ENCODE peak calls at places on chromosome 16, in ten cellular contexts. One of them, this sample, is unnamed.

GRCh38 chr16:83363521-83363920 is 444.3 kb upstream of the HSBP1 start:
- DNase-seq in right lobe of liver: no peak
- DNase-seq in upper lobe of right lung: no peak
- DNase-seq in sigmoid colon: no peak
- DNase-seq in GM13976: no peak
- DNase-seq in CD14-positive monocyte: no peak
- DNase-seq in prostate gland: no peak
- DNase-seq in ascending aorta: no peak
- DNase-seq in fibroblast of mammary gland: peak; percentile 10
- DNase-seq in adrenal gland: no peak
- DNase-seq in this sample: no peak

GRCh38 chr16:86874141-86874540 is 295.8 kb downstream of the FOXL1 start:
- DNase-seq in right lobe of liver: no peak
- DNase-seq in upper lobe of right lung: no peak
- DNase-seq in sigmoid colon: no peak
- DNase-seq in GM13976: peak; percentile 54
- DNase-seq in CD14-positive monocyte: no peak
- DNase-seq in prostate gland: no peak
- DNase-seq in ascending aorta: no peak
- DNase-seq in fibroblast of mammary gland: peak; percentile 32
- DNase-seq in adrenal gland: no peak
- DNase-seq in this sample: no peak

GRCh38 chr16:49701867-49702494 is 153.9 kb downstream of the ZNF423 start:
- DNase-seq in right lobe of liver: no peak
- DNase-seq in upper lobe of right lung: no peak
- DNase-seq in sigmoid colon: peak; percentile 88
- DNase-seq in GM13976: no peak
- DNase-seq in CD14-positive monocyte: no peak
- DNase-seq in prostate gland: peak; percentile 26
- DNase-seq in ascending aorta: peak; percentile 80
- DNase-seq in fibroblast of mammary gland: peak; percentile 73
- DNase-seq in adrenal gland: no peak
- DNase-seq in this sample: no peak

GRCh38 chr16:23986455-23986854 is 150.7 kb downstream of the PRKCB start:
- DNase-seq in right lobe of liver: no peak
- DNase-seq in upper lobe of right lung: no peak
- DNase-seq in sigmoid colon: no peak
- DNase-seq in GM13976: no peak
- DNase-seq in CD14-positive monocyte: no peak
- DNase-seq in prostate gland: no peak
- DNase-seq in ascending aorta: no peak
- DNase-seq in fibroblast of mammary gland: no peak
- DNase-seq in adrenal gland: no peak
- DNase-seq in this sample: no peak

GRCh38 chr16:24988593-24989338 is 26.4 kb downstream of the ARHGAP17 start:
- DNase-seq in right lobe of liver: peak; percentile 46
- DNase-seq in upper lobe of right lung: no peak
- DNase-seq in sigmoid colon: no peak
- DNase-seq in GM13976: no peak
- DNase-seq in CD14-positive monocyte: no peak
- DNase-seq in prostate gland: peak; percentile 64
- DNase-seq in ascending aorta: peak; percentile 67
- DNase-seq in fibroblast of mammary gland: peak; percentile 76
- DNase-seq in adrenal gland: no peak
- DNase-seq in this sample: no peak

GRCh38 chr16:4679854-4680636 is 13.3 kb upstream of the NUDT16L1 start:
- DNase-seq in right lobe of liver: peak; percentile 86
- DNase-seq in upper lobe of right lung: peak; percentile 94
- DNase-seq in sigmoid colon: peak; percentile 87
- DNase-seq in GM13976: no peak
- DNase-seq in CD14-positive monocyte: peak; percentile 95
- DNase-seq in prostate gland: peak; percentile 88
- DNase-seq in ascending aorta: no peak
- DNase-seq in fibroblast of mammary gland: peak; percentile 91
- DNase-seq in adrenal gland: peak; percentile 69
- DNase-seq in this sample: no peak

GRCh38 chr16:3057181-3058166 is 8.0 kb upstream of the IL32 start:
- DNase-seq in right lobe of liver: no peak
- DNase-seq in upper lobe of right lung: no peak
- DNase-seq in sigmoid colon: no peak
- DNase-seq in GM13976: no peak
- DNase-seq in CD14-positive monocyte: no peak
- DNase-seq in prostate gland: no peak
- DNase-seq in ascending aorta: no peak
- DNase-seq in fibroblast of mammary gland: no peak
- DNase-seq in adrenal gland: no peak
- DNase-seq in this sample: no peak

GRCh38 chr16:3872216-3872895 is 8.2 kb downstream of the CREBBP start:
- DNase-seq in right lobe of liver: no peak
- DNase-seq in upper lobe of right lung: no peak
- DNase-seq in sigmoid colon: no peak
- DNase-seq in GM13976: no peak
- DNase-seq in CD14-positive monocyte: no peak
- DNase-seq in prostate gland: no peak
- DNase-seq in ascending aorta: no peak
- DNase-seq in fibroblast of mammary gland: peak; percentile 25
- DNase-seq in adrenal gland: no peak
- DNase-seq in this sample: no peak

GRCh38 chr16:54158986-54159385 is 127.6 kb downstream of the IRX3 start:
- DNase-seq in right lobe of liver: no peak
- DNase-seq in upper lobe of right lung: no peak
- DNase-seq in sigmoid colon: no peak
- DNase-seq in GM13976: no peak
- DNase-seq in CD14-positive monocyte: no peak
- DNase-seq in prostate gland: no peak
- DNase-seq in ascending aorta: no peak
- DNase-seq in fibroblast of mammary gland: no peak
- DNase-seq in adrenal gland: no peak
- DNase-seq in this sample: no peak

DNA sequence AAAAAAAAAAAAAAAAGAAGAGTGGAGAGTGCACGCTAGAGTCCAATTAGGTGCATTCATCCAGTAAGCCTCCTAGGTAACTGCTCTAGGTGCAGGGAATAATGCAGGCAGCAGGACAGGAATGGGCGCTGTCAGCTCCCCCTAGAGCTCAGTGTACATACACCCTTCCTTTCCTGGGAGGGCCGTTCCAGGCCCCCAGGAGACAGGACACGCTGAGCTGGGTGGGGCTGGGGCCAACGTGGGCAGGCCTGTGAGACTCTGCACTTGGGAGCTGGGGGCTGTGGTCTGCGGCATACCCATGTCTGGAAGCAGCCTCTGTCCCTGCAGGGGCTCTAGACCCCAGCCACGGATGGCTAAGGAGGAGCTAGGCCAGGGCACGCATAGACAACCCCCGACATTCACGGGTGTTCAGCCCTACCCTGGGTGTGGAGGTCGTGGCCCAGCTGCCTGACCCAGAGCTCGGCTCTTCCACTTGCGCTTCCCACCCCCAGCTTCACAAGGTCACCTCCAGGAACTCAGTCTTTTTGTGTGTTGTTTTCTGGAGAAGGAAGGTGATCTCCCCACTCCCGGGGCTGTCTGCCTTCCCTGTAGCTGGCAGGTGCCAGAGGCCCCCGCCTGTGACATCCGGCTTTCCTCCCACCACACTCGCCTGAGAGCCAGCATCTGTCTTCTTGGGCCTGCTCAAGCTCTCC is 985 bp upstream of the ANTKMT start:
- DNase-seq in right lobe of liver: no peak
- DNase-seq in upper lobe of right lung: no peak
- DNase-seq in sigmoid colon: no peak
- DNase-seq in GM13976: no peak
- DNase-seq in CD14-positive monocyte: no peak
- DNase-seq in prostate gland: no peak
- DNase-seq in ascending aorta: no peak
- DNase-seq in fibroblast of mammary gland: no peak
- DNase-seq in adrenal gland: no peak
- DNase-seq in this sample: no peak
- TF ChIP-seq CTCF in right lobe of liver: no peak
- TF ChIP-seq CTCF in upper lobe of right lung: peak; percentile 8
- TF ChIP-seq CTCF in sigmoid colon: no peak
- TF ChIP-seq CTCF in GM13976: no peak
- TF ChIP-seq CTCF in CD14-positive monocyte: no peak
- TF ChIP-seq CTCF in prostate gland: no peak
- TF ChIP-seq CTCF in ascending aorta: no peak
- TF ChIP-seq CTCF in fibroblast of mammary gland: peak; percentile 25
- TF ChIP-seq CTCF in adrenal gland: no peak
- TF ChIP-seq CTCF in this sample: peak; percentile 45

GRCh38 chr16:89169778-89170177 is 1.8 kb upstream of the CDH15 start:
- DNase-seq in right lobe of liver: no peak
- DNase-seq in upper lobe of right lung: no peak
- DNase-seq in sigmoid colon: no peak
- DNase-seq in GM13976: no peak
- DNase-seq in CD14-positive monocyte: no peak
- DNase-seq in prostate gland: no peak
- DNase-seq in ascending aorta: no peak
- DNase-seq in fibroblast of mammary gland: no peak
- DNase-seq in adrenal gland: peak; percentile 23
- DNase-seq in this sample: no peak

GRCh38 chr16:89167425-89167941 is 4.1 kb upstream of the CDH15 start:
- DNase-seq in right lobe of liver: peak; percentile 86
- DNase-seq in upper lobe of right lung: peak; percentile 93
- DNase-seq in sigmoid colon: peak; percentile 84
- DNase-seq in GM13976: peak; percentile 91
- DNase-seq in CD14-positive monocyte: peak; percentile 87
- DNase-seq in prostate gland: peak; percentile 65
- DNase-seq in ascending aorta: peak; percentile 84
- DNase-seq in fibroblast of mammary gland: peak; percentile 68
- DNase-seq in adrenal gland: peak; percentile 93
- DNase-seq in this sample: no peak

GRCh38 chr16:89166696-89167424 is 4.7 kb upstream of the CDH15 start:
- DNase-seq in right lobe of liver: no peak
- DNase-seq in upper lobe of right lung: no peak
- DNase-seq in sigmoid colon: no peak
- DNase-seq in GM13976: no peak
- DNase-seq in CD14-positive monocyte: no peak
- DNase-seq in prostate gland: no peak
- DNase-seq in ascending aorta: no peak
- DNase-seq in fibroblast of mammary gland: peak; percentile 28
- DNase-seq in adrenal gland: peak; percentile 21
- DNase-seq in this sample: no peak

GRCh38 chr16:89170346-89171215 is 967 bp upstream of the CDH15 start:
- DNase-seq in right lobe of liver: no peak
- DNase-seq in upper lobe of right lung: peak; percentile 86
- DNase-seq in sigmoid colon: no peak
- DNase-seq in GM13976: no peak
- DNase-seq in CD14-positive monocyte: no peak
- DNase-seq in prostate gland: no peak
- DNase-seq in ascending aorta: no peak
- DNase-seq in fibroblast of mammary gland: no peak
- DNase-seq in adrenal gland: peak; percentile 37
- DNase-seq in this sample: no peak

DNA sequence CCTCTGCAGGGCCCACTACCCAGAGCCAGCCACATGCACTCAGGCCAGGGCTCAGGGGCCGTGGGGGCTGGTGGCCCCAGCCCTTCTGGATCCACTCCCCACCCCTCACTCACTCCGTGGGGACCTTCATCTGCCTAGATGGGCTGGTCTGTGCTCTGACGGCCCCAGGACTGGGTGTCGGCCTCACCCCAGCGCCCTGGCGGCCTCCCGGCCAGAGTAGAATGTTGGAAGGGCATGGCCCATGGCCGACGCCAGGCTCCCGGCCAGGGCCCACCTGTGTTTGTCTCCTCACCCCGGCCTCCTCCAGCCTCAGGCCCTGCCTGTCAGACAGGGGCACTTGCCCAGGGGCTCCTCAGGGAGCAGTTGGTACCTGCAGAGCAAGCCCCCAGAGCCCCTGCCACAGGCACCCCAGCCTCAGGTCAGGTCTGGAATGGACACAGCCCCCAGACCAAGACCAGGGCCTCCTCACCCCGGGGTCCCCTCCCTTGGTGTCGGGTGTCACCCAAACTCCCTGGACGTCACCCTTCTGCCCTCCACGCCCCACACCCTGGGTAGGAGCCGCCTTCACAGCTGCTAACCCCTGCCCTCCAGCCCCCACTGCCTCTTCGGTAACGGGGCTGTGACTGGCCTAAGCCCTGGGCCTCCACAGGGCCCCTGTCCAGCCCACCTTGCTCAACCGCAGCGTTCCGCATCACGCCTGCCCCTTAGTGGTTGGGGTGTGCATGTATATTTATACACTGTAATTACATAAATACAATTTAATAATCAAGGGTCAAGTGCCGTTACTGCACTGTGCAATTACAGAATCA is 3.0 kb upstream of the CDH15 start:
- DNase-seq in right lobe of liver: no peak
- DNase-seq in upper lobe of right lung: no peak
- DNase-seq in sigmoid colon: no peak
- DNase-seq in GM13976: no peak
- DNase-seq in CD14-positive monocyte: no peak
- DNase-seq in prostate gland: no peak
- DNase-seq in ascending aorta: no peak
- DNase-seq in fibroblast of mammary gland: no peak
- DNase-seq in adrenal gland: no peak
- DNase-seq in this sample: no peak
- TF ChIP-seq CTCF in right lobe of liver: no peak
- TF ChIP-seq CTCF in upper lobe of right lung: no peak
- TF ChIP-seq CTCF in sigmoid colon: no peak
- TF ChIP-seq CTCF in GM13976: no peak
- TF ChIP-seq CTCF in CD14-positive monocyte: no peak
- TF ChIP-seq CTCF in prostate gland: no peak
- TF ChIP-seq CTCF in ascending aorta: no peak
- TF ChIP-seq CTCF in fibroblast of mammary gland: peak; percentile 19
- TF ChIP-seq CTCF in adrenal gland: no peak
- TF ChIP-seq CTCF in this sample: peak; percentile 18

GRCh38 chr16:14300631-14301149 is 229.6 kb downstream of the MRTFB start:
- DNase-seq in right lobe of liver: peak; percentile 71
- DNase-seq in upper lobe of right lung: peak; percentile 79
- DNase-seq in sigmoid colon: peak; percentile 92
- DNase-seq in GM13976: peak; percentile 79
- DNase-seq in CD14-positive monocyte: peak; percentile 60
- DNase-seq in prostate gland: peak; percentile 74
- DNase-seq in ascending aorta: peak; percentile 90
- DNase-seq in fibroblast of mammary gland: peak; percentile 88
- DNase-seq in adrenal gland: peak; percentile 79
- DNase-seq in this sample: no peak
- TF ChIP-seq CTCF in right lobe of liver: peak; percentile 70
- TF ChIP-seq CTCF in upper lobe of right lung: peak; percentile 57
- TF ChIP-seq CTCF in sigmoid colon: peak; percentile 76
- TF ChIP-seq CTCF in GM13976: peak; percentile 82
- TF ChIP-seq CTCF in CD14-positive monocyte: peak; percentile 36
- TF ChIP-seq CTCF in prostate gland: no peak
- TF ChIP-seq CTCF in ascending aorta: peak; percentile 72
- TF ChIP-seq CTCF in fibroblast of mammary gland: peak; percentile 76
- TF ChIP-seq CTCF in adrenal gland: peak; percentile 90
- TF ChIP-seq CTCF in this sample: peak; percentile 81

DNA sequence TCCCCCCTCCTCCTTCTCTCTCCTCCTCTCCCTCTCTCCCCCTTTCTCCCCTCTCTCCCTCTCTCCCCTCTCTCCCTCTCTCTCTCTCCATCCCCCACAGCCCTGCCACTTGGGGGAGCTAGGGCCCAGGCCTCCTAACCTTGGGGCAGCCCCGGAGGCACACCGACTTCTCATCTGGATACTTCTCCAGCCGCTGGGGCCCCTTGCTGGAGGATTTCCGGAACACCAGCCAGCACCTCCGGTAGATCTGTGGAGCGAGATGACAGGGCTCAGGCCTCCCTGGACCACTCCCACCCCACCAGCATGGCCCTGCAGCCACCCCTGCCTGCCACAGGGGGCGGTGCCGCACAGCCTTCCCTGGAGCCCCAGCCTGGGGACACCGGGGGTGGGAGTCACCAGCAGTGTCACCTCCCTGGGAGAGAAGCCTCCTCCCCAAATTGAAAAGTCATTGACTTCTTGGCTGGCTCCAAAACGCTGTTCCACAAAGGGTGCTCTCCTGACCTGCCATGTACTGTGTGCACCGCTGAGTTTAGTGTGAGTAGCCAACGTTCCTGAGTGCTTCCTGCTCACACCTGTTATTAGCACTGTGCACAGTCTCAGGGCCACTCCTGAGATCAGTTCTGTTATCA is 10.5 kb downstream of the DOK4 start:
- DNase-seq in right lobe of liver: no peak
- DNase-seq in upper lobe of right lung: peak; percentile 81
- DNase-seq in sigmoid colon: no peak
- DNase-seq in GM13976: peak; percentile 88
- DNase-seq in CD14-positive monocyte: no peak
- DNase-seq in prostate gland: no peak
- DNase-seq in ascending aorta: peak; percentile 73
- DNase-seq in fibroblast of mammary gland: peak; percentile 18
- DNase-seq in adrenal gland: no peak
- DNase-seq in this sample: no peak
- TF ChIP-seq CTCF in right lobe of liver: peak; percentile 28
- TF ChIP-seq CTCF in upper lobe of right lung: peak; percentile 65
- TF ChIP-seq CTCF in sigmoid colon: no peak
- TF ChIP-seq CTCF in GM13976: peak; percentile 85
- TF ChIP-seq CTCF in CD14-positive monocyte: peak; percentile 83
- TF ChIP-seq CTCF in prostate gland: no peak
- TF ChIP-seq CTCF in ascending aorta: peak; percentile 46
- TF ChIP-seq CTCF in fibroblast of mammary gland: peak; percentile 56
- TF ChIP-seq CTCF in adrenal gland: peak; percentile 16
- TF ChIP-seq CTCF in this sample: peak; percentile 79

This sample was measured in chondrocyte.